ENCODE peak calls at places on chromosomes 6 and 20, in six cellular contexts. One of them, this sample, is unnamed.

GRCh38 chr6:142819603-142820335 is 125.2 kb downstream of the HIVEP2 start:
- DNase-seq in bronchial epithelial cell: peak
- DNase-seq in MM.1S: peak
- DNase-seq in HepG2: no peak
- DNase-seq in breast epithelium: no peak
- DNase-seq in K562: no peak
- DNase-seq in this sample: peak

GRCh38 chr6:14674867-14675648 is 557.5 kb downstream of the CD83 start:
- DNase-seq in MM.1S: no peak
- DNase-seq in breast epithelium: no peak
- DNase-seq in bronchial epithelial cell: peak
- DNase-seq in K562: no peak
- DNase-seq in HepG2: no peak
- DNase-seq in this sample: no peak

GRCh38 chr6:42571611-42572342 is 7.9 kb downstream of the UBR2 start:
- DNase-seq in K562: no peak
- DNase-seq in HepG2: no peak
- DNase-seq in bronchial epithelial cell: no peak
- DNase-seq in breast epithelium: no peak
- DNase-seq in MM.1S: peak
- DNase-seq in this sample: no peak

GRCh38 chr6:85640806-85641205 is 1.9 kb downstream of the SYNCRIP start:
- DNase-seq in MM.1S: no peak
- DNase-seq in K562: no peak
- DNase-seq in HepG2: no peak
- DNase-seq in breast epithelium: no peak
- DNase-seq in bronchial epithelial cell: no peak
- DNase-seq in this sample: no peak

GRCh38 chr6:35128496-35128895 is 12.6 kb downstream of the TCP11 start:
- DNase-seq in HepG2: no peak
- DNase-seq in bronchial epithelial cell: no peak
- DNase-seq in K562: no peak
- DNase-seq in breast epithelium: no peak
- DNase-seq in MM.1S: no peak
- DNase-seq in this sample: no peak

GRCh38 chr6:27502508-27503435 is 29.9 kb upstream of the ZNF184 start:
- DNase-seq in breast epithelium: no peak
- DNase-seq in bronchial epithelial cell: peak
- DNase-seq in HepG2: peak
- DNase-seq in MM.1S: peak
- DNase-seq in K562: peak
- DNase-seq in this sample: peak

GRCh38 chr20:1663917-1664316 is 6.3 kb upstream of the SIRPG start:
- DNase-seq in MM.1S: no peak
- DNase-seq in breast epithelium: no peak
- DNase-seq in HepG2: no peak
- DNase-seq in bronchial epithelial cell: peak
- DNase-seq in K562: no peak
- DNase-seq in this sample: no peak

GRCh38 chr6:15752820-15753219 is 90.0 kb upstream of the DTNBP1 start:
- DNase-seq in MM.1S: no peak
- DNase-seq in K562: peak
- DNase-seq in HepG2: peak
- DNase-seq in bronchial epithelial cell: no peak
- DNase-seq in breast epithelium: no peak
- DNase-seq in this sample: no peak

GRCh38 chr20:39935921-39936320 is 753.1 kb downstream of the MAFB start:
- DNase-seq in MM.1S: no peak
- DNase-seq in breast epithelium: no peak
- DNase-seq in K562: no peak
- DNase-seq in bronchial epithelial cell: peak
- DNase-seq in HepG2: no peak
- DNase-seq in this sample: no peak

GRCh38 chr20:49477200-49477599 is 5.3 kb downstream of the KCNB1 start:
- DNase-seq in K562: no peak
- DNase-seq in MM.1S: peak
- DNase-seq in breast epithelium: no peak
- DNase-seq in HepG2: no peak
- DNase-seq in bronchial epithelial cell: no peak
- DNase-seq in this sample: no peak

GRCh38 chr6:42744351-42744890 is 1.5 kb downstream of the TBCC start:
- DNase-seq in K562: no peak
- DNase-seq in HepG2: no peak
- DNase-seq in MM.1S: no peak
- DNase-seq in breast epithelium: no peak
- DNase-seq in bronchial epithelial cell: no peak
- DNase-seq in this sample: no peak

GRCh38 chr6:46215777-46216176 is 45.0 kb upstream of the ENPP5 start:
- DNase-seq in K562: no peak
- DNase-seq in breast epithelium: no peak
- DNase-seq in MM.1S: no peak
- DNase-seq in HepG2: no peak
- DNase-seq in bronchial epithelial cell: no peak
- DNase-seq in this sample: no peak

GRCh38 chr6:39083111-39083702 is 31.8 kb downstream of the SAYSD1 start:
- DNase-seq in bronchial epithelial cell: no peak
- DNase-seq in HepG2: no peak
- DNase-seq in K562: no peak
- DNase-seq in MM.1S: no peak
- DNase-seq in breast epithelium: no peak
- DNase-seq in this sample: no peak

GRCh38 chr20:44494266-44494665 is 18.6 kb downstream of the TTPAL start:
- DNase-seq in breast epithelium: no peak
- DNase-seq in bronchial epithelial cell: peak
- DNase-seq in MM.1S: no peak
- DNase-seq in HepG2: no peak
- DNase-seq in K562: no peak
- DNase-seq in this sample: no peak

GRCh38 chr6:33407132-33407718 is 3.6 kb upstream of the PHF1 start:
- DNase-seq in HepG2: peak
- DNase-seq in K562: no peak
- DNase-seq in breast epithelium: no peak
- DNase-seq in bronchial epithelial cell: peak
- DNase-seq in MM.1S: no peak
- DNase-seq in this sample: no peak

GRCh38 chr6:128557086-128557485 is 36.7 kb upstream of the PTPRK start:
- DNase-seq in HepG2: no peak
- DNase-seq in bronchial epithelial cell: no peak
- DNase-seq in K562: no peak
- DNase-seq in breast epithelium: no peak
- DNase-seq in MM.1S: no peak
- DNase-seq in this sample: no peak

GRCh38 chr6:39313526-39314272 is 520 bp downstream of the KCNK17 start:
- DNase-seq in HepG2: no peak
- DNase-seq in K562: no peak
- DNase-seq in MM.1S: no peak
- DNase-seq in bronchial epithelial cell: no peak
- DNase-seq in breast epithelium: no peak
- DNase-seq in this sample: no peak

GRCh38 chr6:7390218-7390878 is 740 bp downstream of the RIOK1 start:
- DNase-seq in MM.1S: no peak
- DNase-seq in HepG2: no peak
- DNase-seq in breast epithelium: no peak
- DNase-seq in bronchial epithelial cell: no peak
- DNase-seq in K562: no peak
- DNase-seq in this sample: peak
- TF ChIP-seq CTCF in MM.1S: peak
- TF ChIP-seq CTCF in HepG2: peak
- TF ChIP-seq CTCF in breast epithelium: no peak
- TF ChIP-seq CTCF in bronchial epithelial cell: no peak
- TF ChIP-seq CTCF in K562: no peak
- TF ChIP-seq CTCF in this sample: no peak

GRCh38 chr6:5998741-5999687 is 7.7 kb downstream of the NRN1 start:
- DNase-seq in breast epithelium: no peak
- DNase-seq in K562: no peak
- DNase-seq in HepG2: no peak
- DNase-seq in MM.1S: no peak
- DNase-seq in bronchial epithelial cell: no peak
- DNase-seq in this sample: no peak

GRCh38 chr6:5998236-5998635 is 8.5 kb downstream of the NRN1 start:
- DNase-seq in HepG2: no peak
- DNase-seq in bronchial epithelial cell: no peak
- DNase-seq in K562: no peak
- DNase-seq in breast epithelium: no peak
- DNase-seq in MM.1S: no peak
- DNase-seq in this sample: no peak

GRCh38 chr6:5996701-5997419 is 9.9 kb downstream of the NRN1 start:
- DNase-seq in K562: no peak
- DNase-seq in MM.1S: no peak
- DNase-seq in bronchial epithelial cell: no peak
- DNase-seq in HepG2: no peak
- DNase-seq in breast epithelium: no peak
- DNase-seq in this sample: no peak

GRCh38 chr6:5995705-5996686 is 10.7 kb downstream of the NRN1 start:
- DNase-seq in K562: peak
- DNase-seq in HepG2: peak
- DNase-seq in breast epithelium: no peak
- DNase-seq in MM.1S: no peak
- DNase-seq in bronchial epithelial cell: peak
- DNase-seq in this sample: no peak

DNA sequence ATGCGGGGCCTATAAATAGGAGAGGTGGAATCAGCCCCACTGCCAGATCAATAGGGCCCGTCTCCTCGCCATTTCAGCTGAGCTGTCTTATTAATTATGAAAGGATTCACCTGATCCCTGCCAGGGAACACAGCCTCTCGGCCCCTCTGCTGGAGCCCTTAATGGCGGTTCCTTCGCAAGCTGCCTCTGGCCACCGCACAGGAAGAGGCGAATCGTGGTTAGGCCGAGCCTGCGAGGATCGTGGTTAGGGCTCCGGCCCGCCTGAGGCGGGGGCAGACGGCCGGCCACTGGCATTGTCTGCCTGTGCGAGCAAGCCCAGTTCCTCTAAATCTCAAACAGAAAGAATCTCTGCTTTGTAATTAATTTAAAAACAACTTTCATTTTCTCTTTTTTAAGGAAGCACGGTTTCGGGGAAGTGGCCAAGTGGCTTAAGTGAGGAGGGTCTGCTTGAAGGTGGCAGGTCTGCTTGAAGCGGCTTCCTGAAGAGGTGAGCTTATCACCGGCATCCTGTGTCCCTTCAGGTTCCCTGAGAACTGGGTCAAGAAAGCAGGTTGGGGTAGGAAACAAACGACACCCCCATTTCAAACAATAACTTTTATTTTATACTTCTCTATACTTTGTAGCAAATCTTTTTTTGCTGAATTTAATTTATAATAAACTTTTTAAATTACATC is 9.2 kb downstream of the NRN1 start:
- DNase-seq in K562: no peak
- DNase-seq in HepG2: no peak
- DNase-seq in breast epithelium: no peak
- DNase-seq in bronchial epithelial cell: no peak
- DNase-seq in MM.1S: peak
- DNase-seq in this sample: no peak
- H3K4me3 ChIP-seq in K562: no peak
- H3K4me3 ChIP-seq in HepG2: peak
- H3K4me3 ChIP-seq in breast epithelium: peak
- H3K4me3 ChIP-seq in bronchial epithelial cell: no peak
- H3K4me3 ChIP-seq in MM.1S: peak
- H3K4me3 ChIP-seq in this sample: peak

GRCh38 chr6:50714487-50715379 is 1.4 kb downstream of the TFAP2D start:
- DNase-seq in breast epithelium: no peak
- DNase-seq in K562: no peak
- DNase-seq in bronchial epithelial cell: no peak
- DNase-seq in HepG2: no peak
- DNase-seq in MM.1S: no peak
- DNase-seq in this sample: no peak

GRCh38 chr6:50713226-50713625 is at the start of gene TFAP2D:
- DNase-seq in bronchial epithelial cell: no peak
- DNase-seq in K562: no peak
- DNase-seq in HepG2: no peak
- DNase-seq in breast epithelium: no peak
- DNase-seq in MM.1S: no peak
- DNase-seq in this sample: no peak

GRCh38 chr6:50712291-50712690 is 1.0 kb upstream of the TFAP2D start:
- DNase-seq in breast epithelium: no peak
- DNase-seq in bronchial epithelial cell: no peak
- DNase-seq in HepG2: no peak
- DNase-seq in MM.1S: no peak
- DNase-seq in K562: no peak
- DNase-seq in this sample: no peak

GRCh38 chr6:50711686-50712085 is 1.6 kb upstream of the TFAP2D start:
- DNase-seq in HepG2: no peak
- DNase-seq in MM.1S: no peak
- DNase-seq in breast epithelium: no peak
- DNase-seq in bronchial epithelial cell: no peak
- DNase-seq in K562: no peak
- DNase-seq in this sample: no peak

DNA sequence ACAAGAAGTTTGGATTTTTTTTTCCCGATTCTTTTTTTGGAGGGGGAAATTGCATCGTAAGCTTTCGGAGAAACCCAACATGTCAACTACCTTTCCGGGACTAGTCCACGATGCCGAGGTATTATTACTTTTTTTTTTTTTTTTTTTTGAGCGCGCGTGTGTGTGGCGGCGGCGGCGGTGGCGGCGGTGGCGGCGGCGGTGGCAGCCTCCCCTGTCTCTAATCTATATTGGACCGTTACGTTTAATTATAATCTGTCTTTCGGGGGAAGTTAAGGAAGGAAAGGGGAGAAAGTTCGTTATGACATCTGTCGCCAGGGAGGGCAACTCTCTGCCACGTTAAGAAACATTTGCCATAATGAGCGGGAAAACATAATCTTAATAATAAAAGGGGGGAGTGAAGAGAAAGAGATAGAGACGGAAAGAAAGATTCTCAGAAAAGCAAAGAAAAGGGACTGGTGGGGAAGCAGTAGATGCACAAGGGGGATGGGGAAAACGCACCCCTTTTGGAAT is 706 bp downstream of the TFAP2D start:
- DNase-seq in K562: no peak
- DNase-seq in bronchial epithelial cell: no peak
- DNase-seq in MM.1S: no peak
- DNase-seq in breast epithelium: no peak
- DNase-seq in HepG2: no peak
- DNase-seq in this sample: no peak
- TF ChIP-seq CTCF in K562: no peak
- TF ChIP-seq CTCF in bronchial epithelial cell: no peak
- TF ChIP-seq CTCF in MM.1S: no peak
- TF ChIP-seq CTCF in breast epithelium: no peak
- TF ChIP-seq CTCF in HepG2: no peak
- TF ChIP-seq CTCF in this sample: no peak

GRCh38 chr6:158852312-158853071 is 33.3 kb upstream of the EZR start:
- DNase-seq in breast epithelium: no peak
- DNase-seq in MM.1S: no peak
- DNase-seq in K562: no peak
- DNase-seq in bronchial epithelial cell: peak
- DNase-seq in HepG2: no peak
- DNase-seq in this sample: no peak
- H3K4me3 ChIP-seq in breast epithelium: no peak
- H3K4me3 ChIP-seq in MM.1S: no peak
- H3K4me3 ChIP-seq in K562: no peak
- H3K4me3 ChIP-seq in bronchial epithelial cell: no peak
- H3K4me3 ChIP-seq in HepG2: no peak
- H3K4me3 ChIP-seq in this sample: no peak

DNA sequence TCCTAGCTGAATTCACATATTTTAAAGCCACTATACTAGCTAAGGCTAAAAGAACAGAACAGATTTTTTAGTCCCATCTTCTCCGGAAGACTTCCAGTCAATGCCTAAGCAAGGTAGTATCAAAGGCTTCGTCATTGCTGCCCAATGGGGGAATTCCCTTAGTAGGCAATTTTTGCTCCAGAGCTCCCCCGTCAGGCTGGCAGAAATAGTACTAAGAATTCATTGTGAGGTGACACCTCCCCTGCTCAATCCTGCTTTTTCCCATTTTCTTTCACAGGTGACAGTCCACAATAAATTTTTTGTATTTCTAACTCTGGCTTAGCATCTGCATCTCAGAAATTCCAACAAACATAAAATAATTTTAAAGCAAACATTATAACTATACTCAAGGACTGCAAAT is 52.8 kb upstream of the SRSF6 start:
- DNase-seq in bronchial epithelial cell: peak
- DNase-seq in K562: peak
- DNase-seq in HepG2: peak
- DNase-seq in MM.1S: peak
- DNase-seq in breast epithelium: no peak
- DNase-seq in this sample: no peak
- TF ChIP-seq CTCF in bronchial epithelial cell: no peak
- TF ChIP-seq CTCF in K562: peak
- TF ChIP-seq CTCF in HepG2: peak
- TF ChIP-seq CTCF in MM.1S: peak
- TF ChIP-seq CTCF in breast epithelium: no peak
- TF ChIP-seq CTCF in this sample: peak

This sample was measured in GM12864.